ENCODE peak calls at places on chromosomes 3 and 15, in eight cellular contexts. U is retina; S is GM13976; H is T-helper 17 cell; F is esophagus muscularis mucosa; I is M059J; G is stimulated activated CD8-positive, alpha-beta memory T cell treated with anti-CD3 and anti-CD28 coated beads, Interleukin-7, amount 100 ng/mL, for 1 hour; E is lung. C is an unnamed sample.

GRCh38 chr3:24686764-24687163 is 192.1 kb upstream of the THRB start:
- DNase-seq in U (no peak), S (no peak), H (no peak), F (no peak), I (peak), G (no peak), E (no peak), C (no peak)

GRCh38 chr3:51500632-51501131 is 867 bp upstream of the DCAF1 start:
- DNase-seq in U (no peak), S (no peak), H (no peak), F (no peak), I (no peak), G (no peak), E (peak), C (no peak)

GRCh38 chr15:37079726-37080125 is 20.6 kb downstream of the MEIS2 start:
- DNase-seq in U (no peak), S (no peak), H (no peak), F (no peak), I (no peak), G (no peak), E (no peak), C (no peak)

GRCh38 chr3:192914873-192915272 is 2.8 kb downstream of the MB21D2 start:
- DNase-seq in U (peak), S (no peak), H (no peak), F (no peak), I (no peak), G (no peak), E (no peak), C (no peak)

GRCh38 chr3:30180305-30181275 is 425.8 kb upstream of the TGFBR2 start:
- DNase-seq in U (no peak), S (no peak), H (no peak), F (no peak), I (no peak), G (no peak), E (no peak), C (no peak)

GRCh38 chr3:65448120-65448519 is 590.6 kb downstream of the MAGI1 start:
- DNase-seq in U (no peak), S (no peak), H (no peak), F (no peak), I (no peak), G (no peak), E (no peak), C (no peak)

GRCh38 chr3:87260270-87260669 is 16.1 kb downstream of the POU1F1 start:
- DNase-seq in U (peak), S (peak), H (no peak), F (no peak), I (peak), G (no peak), E (no peak), C (peak)

GRCh38 chr15:40449275-40449674 is 8.5 kb downstream of the BAHD1 start:
- DNase-seq in U (no peak), S (no peak), H (no peak), F (no peak), I (peak), G (no peak), E (no peak), C (no peak)

GRCh38 chr3:14267976-14268375 is 89.4 kb downstream of the LSM3 start:
- DNase-seq in U (no peak), S (no peak), H (no peak), F (no peak), I (peak), G (no peak), E (no peak), C (no peak)

GRCh38 chr15:76903251-76903681 is 1.9 kb downstream of the SCAPER start:
- DNase-seq in U (peak), S (peak), H (no peak), F (no peak), I (peak), G (no peak), E (no peak), C (peak)

GRCh38 chr15:63944681-63944955 is 101.7 kb downstream of the DAPK2 start:
- DNase-seq in U (no peak), S (no peak), H (no peak), F (peak), I (no peak), G (no peak), E (no peak), C (no peak)

GRCh38 chr3:9503283-9503682 is 50.3 kb downstream of the LHFPL4 start:
- DNase-seq in U (peak), S (peak), H (peak), F (no peak), I (peak), G (peak), E (peak), C (peak)

GRCh38 chr15:81296673-81297072 is 27.3 kb downstream of the STARD5 start:
- DNase-seq in U (no peak), S (peak), H (peak), F (no peak), I (no peak), G (peak), E (no peak), C (no peak)

GRCh38 chr3:105353485-105354161 is 13.1 kb upstream of the ALCAM start:
- DNase-seq in U (peak), S (no peak), H (no peak), F (no peak), I (peak), G (no peak), E (peak), C (no peak)

GRCh38 chr3:45573591-45573990 is 21.0 kb upstream of the LIMD1 start:
- DNase-seq in U (no peak), S (no peak), H (no peak), F (no peak), I (no peak), G (no peak), E (no peak), C (no peak)

GRCh38 chr15:77067691-77068367 is 3.1 kb downstream of the TSPAN3 start:
- DNase-seq in U (no peak), S (no peak), H (no peak), F (no peak), I (no peak), G (no peak), E (no peak), C (no peak)

GRCh38 chr3:48420561-48420960 is 9.3 kb downstream of the PLXNB1 start:
- DNase-seq in U (no peak), S (no peak), H (no peak), F (no peak), I (no peak), G (no peak), E (no peak), C (no peak)

GRCh38 chr3:120182613-120183524 is 88.6 kb upstream of the GSK3B start:
- DNase-seq in U (no peak), S (peak), H (no peak), F (peak), I (peak), G (no peak), E (peak), C (no peak)

GRCh38 chr15:62958528-62958927 is 84.0 kb upstream of the TPM1 start:
- DNase-seq in U (no peak), S (no peak), H (no peak), F (no peak), I (peak), G (no peak), E (no peak), C (no peak)

GRCh38 chr15:77599899-77600298 is 32.8 kb downstream of the LINGO1 start:
- DNase-seq in U (peak), S (no peak), H (no peak), F (no peak), I (peak), G (no peak), E (no peak), C (peak)

GRCh38 chr15:70556376-70556775 is 207.0 kb downstream of the UACA start:
- DNase-seq in U (peak), S (no peak), H (no peak), F (no peak), I (no peak), G (no peak), E (no peak), C (no peak)

GRCh38 chr3:35440826-35441225 is 198.5 kb upstream of the ARPP21 start:
- DNase-seq in U (no peak), S (no peak), H (no peak), F (no peak), I (no peak), G (no peak), E (no peak), C (no peak)

GRCh38 chr3:47057212-47057671 is 77.8 kb downstream of the NBEAL2 start:
- DNase-seq in U (no peak), S (peak), H (no peak), F (no peak), I (peak), G (no peak), E (no peak), C (no peak)

GRCh38 chr3:98343647-98344507 is 9.8 kb upstream of the OR5K4 start:
- DNase-seq in U (no peak), S (peak), H (no peak), F (no peak), I (peak), G (no peak), E (no peak), C (peak)

GRCh38 chr3:152302521-152303021 is 33.8 kb downstream of the MBNL1 start:
- DNase-seq in U (no peak), S (no peak), H (no peak), F (no peak), I (peak), G (no peak), E (peak), C (no peak)

GRCh38 chr3:124694486-124694885 is 35.8 kb upstream of the UMPS start:
- DNase-seq in U (no peak), S (no peak), H (no peak), F (no peak), I (no peak), G (no peak), E (no peak), C (no peak)

GRCh38 chr3:47283596-47284364 is 1.0 kb downstream of the KLHL18 start:
- DNase-seq in U (peak), S (peak), H (no peak), F (no peak), I (peak), G (no peak), E (no peak), C (peak)

GRCh38 chr15:55937040-55937439 is 56.4 kb downstream of the NEDD4 start:
- DNase-seq in U (no peak), S (no peak), H (no peak), F (no peak), I (peak), G (no peak), E (no peak), C (no peak)

GRCh38 chr3:127158614-127159221 is 34.2 kb upstream of the PRR23E start:
- DNase-seq in U (peak), S (no peak), H (no peak), F (no peak), I (peak), G (no peak), E (no peak), C (no peak)